ENCODE peak calls at places on chromosomes 2 and 18, in nine cellular contexts. F, B, Z, A, G, M, D, H and O are unnamed samples.

GRCh38 chr2:11584530-11585056 is 50.7 kb downstream of the GREB1 start:
- DNase-seq in F (no peak), B (no peak), Z (no peak), A (no peak), G (peak; percentile 43), M (no peak), D (no peak), H (no peak), O (no peak)

GRCh38 chr18:23930002-23930401 is 84.6 kb upstream of the TTC39C start:
- DNase-seq in F (no peak), B (no peak), Z (no peak), A (no peak), G (no peak), M (no peak), D (no peak), H (no peak), O (no peak)

GRCh38 chr2:237591379-237591881 is 896 bp upstream of the RAB17 start:
- DNase-seq in F (no peak), B (no peak), Z (no peak), A (no peak), G (no peak), M (peak; percentile 49), D (no peak), H (no peak), O (no peak)

GRCh38 chr2:43636616-43637015 is 444 bp upstream of the PLEKHH2 start:
- DNase-seq in F (no peak), B (no peak), Z (no peak), A (no peak), G (no peak), M (peak; percentile 5), D (peak; percentile 5), H (no peak), O (no peak)

GRCh38 chr2:200306969-200307811 is 697 bp downstream of the SPATS2L start:
- DNase-seq in F (peak; percentile 68), B (peak; percentile 36), Z (peak; percentile 38), A (peak; percentile 60), G (peak; percentile 83), M (peak; percentile 38), D (peak; percentile 23), H (peak; percentile 37), O (peak; percentile 35)

GRCh38 chr2:105158002-105158401 is 83.5 kb upstream of the GPR45 start:
- DNase-seq in F (no peak), B (no peak), Z (no peak), A (no peak), G (no peak), M (no peak), D (no peak), H (no peak), O (no peak)

GRCh38 chr2:66578067-66578852 is 143.3 kb downstream of the MEIS1 start:
- DNase-seq in F (peak; percentile 53), B (peak; percentile 61), Z (no peak), A (no peak), G (peak; percentile 75), M (no peak), D (no peak), H (peak; percentile 46), O (peak; percentile 45)

GRCh38 chr2:1219901-1220691 is 193.2 kb upstream of the TPO start:
- DNase-seq in F (no peak), B (no peak), Z (no peak), A (no peak), G (no peak), M (no peak), D (no peak), H (peak; percentile 78), O (no peak)

GRCh38 chr18:23719634-23720201 is 30.5 kb downstream of the LAMA3 start:
- DNase-seq in F (no peak), B (peak; percentile 57), Z (no peak), A (no peak), G (no peak), M (peak; percentile 53), D (peak; percentile 93), H (peak; percentile 95), O (no peak)

GRCh38 chr18:45755936-45756335 is 32.0 kb downstream of the SLC14A1 start:
- DNase-seq in F (no peak), B (no peak), Z (no peak), A (no peak), G (no peak), M (peak; percentile 47), D (peak; percentile 8), H (peak; percentile 87), O (no peak)

GRCh38 chr2:58540680-58541079 is 299.6 kb upstream of the FANCL start:
- DNase-seq in F (peak; percentile 35), B (no peak), Z (peak; percentile 32), A (peak; percentile 9), G (no peak), M (no peak), D (no peak), H (no peak), O (no peak)

GRCh38 chr2:193973781-193974180 is 1683.2 kb upstream of the SLC39A10 start:
- DNase-seq in F (no peak), B (no peak), Z (no peak), A (no peak), G (no peak), M (no peak), D (no peak), H (no peak), O (no peak)

GRCh38 chr2:144512421-144513272 is 7.3 kb downstream of the ZEB2 start:
- DNase-seq in F (no peak), B (no peak), Z (no peak), A (no peak), G (no peak), M (no peak), D (no peak), H (peak; percentile 37), O (no peak)

GRCh38 chr2:15956230-15956629 is 15.9 kb downstream of the MYCN start:
- DNase-seq in F (no peak), B (no peak), Z (no peak), A (no peak), G (no peak), M (no peak), D (no peak), H (no peak), O (no peak)

GRCh38 chr18:78640596-78640995 is 339.0 kb upstream of the SALL3 start:
- DNase-seq in F (no peak), B (no peak), Z (no peak), A (no peak), G (no peak), M (no peak), D (no peak), H (no peak), O (no peak)

GRCh38 chr2:68465081-68465916 is 1.8 kb downstream of the FBXO48 start:
- DNase-seq in F (no peak), B (no peak), Z (no peak), A (no peak), G (no peak), M (no peak), D (no peak), H (no peak), O (no peak)

GRCh38 chr2:118269408-118270051 is 181.3 kb downstream of the INSIG2 start:
- DNase-seq in F (peak; percentile 27), B (no peak), Z (peak; percentile 17), A (no peak), G (no peak), M (peak; percentile 24), D (no peak), H (no peak), O (no peak)

GRCh38 chr2:72827999-72828646 is 2.3 kb upstream of the EXOC6B start:
- DNase-seq in F (no peak), B (no peak), Z (no peak), A (no peak), G (no peak), M (no peak), D (peak; percentile 90), H (peak; percentile 32), O (no peak)

GRCh38 chr2:81068144-81068543 is 763.6 kb upstream of the LRRTM1 start:
- DNase-seq in F (no peak), B (no peak), Z (no peak), A (no peak), G (no peak), M (no peak), D (no peak), H (no peak), O (no peak)
- TF ChIP-seq CTCF in F (no peak), B (no peak), Z (no peak), A (peak; percentile 45), G (no peak), M (no peak), D (no peak), H (no peak), O (no peak)

GRCh38 chr2:152047826-152048476 is 50.9 kb downstream of the CACNB4 start:
- DNase-seq in F (no peak), B (no peak), Z (no peak), A (no peak), G (no peak), M (no peak), D (no peak), H (no peak), O (no peak)
- TF ChIP-seq CTCF in F (peak; percentile 39), B (no peak), Z (peak; percentile 34), A (peak; percentile 57), G (no peak), M (peak; percentile 42), D (peak; percentile 16), H (peak; percentile 20), O (peak; percentile 49)

GRCh38 chr2:212938144-212938793 is 213.1 kb downstream of the IKZF2 start:
- DNase-seq in F (no peak), B (no peak), Z (no peak), A (no peak), G (no peak), M (no peak), D (no peak), H (no peak), O (no peak)
- TF ChIP-seq CTCF in F (no peak), B (no peak), Z (no peak), A (no peak), G (no peak), M (no peak), D (no peak), H (no peak), O (no peak)

DNA sequence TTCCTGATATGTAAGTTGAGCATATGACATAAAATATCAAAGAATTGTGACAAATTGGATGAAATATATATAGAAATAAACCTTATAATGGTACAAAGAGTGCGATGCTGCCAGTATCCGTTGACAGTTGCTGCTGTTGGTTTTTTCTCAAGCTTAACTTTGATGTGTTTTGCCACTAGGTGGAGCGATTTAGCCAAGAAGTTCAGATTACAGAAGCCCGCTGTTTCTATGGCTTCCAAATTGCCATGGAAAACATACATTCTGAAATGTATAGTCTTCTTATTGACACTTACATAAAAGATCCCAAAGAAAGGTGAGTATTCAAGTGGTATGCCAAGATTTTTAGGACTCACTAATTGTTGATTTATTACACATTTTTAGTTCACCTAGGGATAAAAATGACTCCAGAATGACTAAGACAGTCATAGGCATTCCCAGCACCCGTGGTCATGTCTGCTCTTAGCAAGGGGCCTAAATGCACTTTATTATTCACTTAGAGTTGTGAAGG is 2.1 kb downstream of the RRM2 start:
- DNase-seq in F (peak; percentile 77), B (no peak), Z (no peak), A (peak; percentile 51), G (peak; percentile 13), M (peak; percentile 58), D (no peak), H (peak; percentile 78), O (peak; percentile 52)
- TF ChIP-seq CTCF in F (peak; percentile 60), B (peak; percentile 80), Z (peak; percentile 40), A (peak; percentile 74), G (peak; percentile 72), M (peak; percentile 42), D (peak; percentile 68), H (peak; percentile 57), O (peak; percentile 86)